ENCODE peak calls at places on chromosomes 5 and 9, in five cellular contexts. One of them, this sample, is unnamed.

GRCh38 chr9:116800885-116801284 is 113.8 kb downstream of the TRIM32 start:
- DNase-seq in PC-3: no peak
- DNase-seq in gastrocnemius medialis: no peak
- DNase-seq in Peyer's patch: no peak
- DNase-seq in fibroblast of lung: no peak
- DNase-seq in this sample: no peak

GRCh38 chr9:109887079-109887478 is 107.1 kb downstream of the PALM2AKAP2 start:
- DNase-seq in PC-3: no peak
- DNase-seq in Peyer's patch: no peak
- DNase-seq in gastrocnemius medialis: no peak
- DNase-seq in fibroblast of lung: peak; percentile 85
- DNase-seq in this sample: no peak

GRCh38 chr9:79945495-79945894 is 373.7 kb downstream of the TLE4 start:
- DNase-seq in fibroblast of lung: no peak
- DNase-seq in PC-3: peak; percentile 32
- DNase-seq in Peyer's patch: no peak
- DNase-seq in gastrocnemius medialis: no peak
- DNase-seq in this sample: no peak

GRCh38 chr9:115691686-115692085 is 461.9 kb upstream of the PAPPA start:
- DNase-seq in PC-3: peak; percentile 64
- DNase-seq in Peyer's patch: no peak
- DNase-seq in gastrocnemius medialis: no peak
- DNase-seq in fibroblast of lung: peak; percentile 83
- DNase-seq in this sample: peak; percentile 42

GRCh38 chr9:108885643-108886348 is 23.7 kb downstream of the ACTL7A start:
- DNase-seq in gastrocnemius medialis: no peak
- DNase-seq in fibroblast of lung: peak; percentile 74
- DNase-seq in Peyer's patch: peak; percentile 68
- DNase-seq in PC-3: peak; percentile 80
- DNase-seq in this sample: peak; percentile 34

GRCh38 chr9:36942891-36943290 is 91.2 kb downstream of the PAX5 start:
- DNase-seq in PC-3: no peak
- DNase-seq in fibroblast of lung: no peak
- DNase-seq in gastrocnemius medialis: no peak
- DNase-seq in Peyer's patch: no peak
- DNase-seq in this sample: no peak

GRCh38 chr5:9813305-9813704 is 183.2 kb upstream of the TAS2R1 start:
- DNase-seq in PC-3: no peak
- DNase-seq in Peyer's patch: no peak
- DNase-seq in fibroblast of lung: no peak
- DNase-seq in gastrocnemius medialis: no peak
- DNase-seq in this sample: no peak

GRCh38 chr5:144307726-144308125 is 137.1 kb downstream of the KCTD16 start:
- DNase-seq in gastrocnemius medialis: no peak
- DNase-seq in Peyer's patch: peak; percentile 79
- DNase-seq in fibroblast of lung: no peak
- DNase-seq in PC-3: no peak
- DNase-seq in this sample: no peak

GRCh38 chr9:76703270-76703669 is 61.0 kb upstream of the PCA3 start:
- DNase-seq in Peyer's patch: no peak
- DNase-seq in fibroblast of lung: no peak
- DNase-seq in PC-3: no peak
- DNase-seq in gastrocnemius medialis: no peak
- DNase-seq in this sample: no peak

GRCh38 chr9:115058684-115059315 is 59.2 kb downstream of the TNC start:
- DNase-seq in Peyer's patch: no peak
- DNase-seq in PC-3: peak; percentile 65
- DNase-seq in gastrocnemius medialis: no peak
- DNase-seq in fibroblast of lung: peak; percentile 83
- DNase-seq in this sample: peak; percentile 36

GRCh38 chr5:133953568-133954145 is 14.8 kb downstream of the C5orf15 start:
- DNase-seq in PC-3: no peak
- DNase-seq in gastrocnemius medialis: no peak
- DNase-seq in Peyer's patch: no peak
- DNase-seq in fibroblast of lung: peak; percentile 32
- DNase-seq in this sample: no peak

GRCh38 chr5:113255105-113255504 is 179.7 kb downstream of the TSSK1B start:
- DNase-seq in PC-3: no peak
- DNase-seq in Peyer's patch: no peak
- DNase-seq in gastrocnemius medialis: no peak
- DNase-seq in fibroblast of lung: no peak
- DNase-seq in this sample: no peak
- H3K9me3 ChIP-seq in PC-3: no peaks in the 10 kb centered on the region
- H3K9me3 ChIP-seq in Peyer's patch: no peaks in the 10 kb centered on the region
- H3K9me3 ChIP-seq in gastrocnemius medialis: no peaks in the 10 kb centered on the region
- H3K9me3 ChIP-seq in fibroblast of lung: no peaks in the 10 kb centered on the region
- H3K9me3 ChIP-seq in this sample: no peaks in the 10 kb centered on the region

DNA sequence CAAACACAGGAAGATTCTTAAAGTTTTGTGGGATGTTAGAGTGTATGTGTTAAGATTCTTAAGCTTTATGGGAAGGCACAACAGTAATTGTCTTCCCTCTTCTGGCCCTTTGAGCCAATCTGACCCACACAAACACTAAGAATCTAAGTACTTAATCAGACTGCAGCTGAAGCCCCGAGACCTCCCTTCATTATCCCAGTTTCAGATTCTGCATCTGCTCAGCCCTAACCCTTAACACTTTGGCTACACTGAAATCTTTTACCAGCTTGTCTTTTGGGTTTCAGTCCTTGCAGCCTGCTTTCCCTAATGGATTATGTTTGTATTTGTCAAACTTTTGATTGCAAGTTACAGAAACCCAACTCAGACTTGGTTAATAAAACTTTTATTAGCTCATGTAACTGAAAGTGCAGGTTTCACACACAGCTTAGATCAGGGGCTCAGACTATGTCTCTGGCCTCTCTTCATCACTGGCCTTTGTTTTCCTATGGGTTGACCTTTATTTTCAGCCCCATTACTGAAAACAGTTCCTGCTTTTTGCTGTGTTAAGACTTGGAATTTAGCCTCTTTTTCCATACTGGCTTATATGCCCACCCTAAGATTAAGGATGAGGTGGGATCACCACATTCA is 71.5 kb downstream of the COX7C start:
- DNase-seq in gastrocnemius medialis: no peak
- DNase-seq in Peyer's patch: no peak
- DNase-seq in PC-3: no peak
- DNase-seq in fibroblast of lung: no peak
- DNase-seq in this sample: no peak
- H3K9me3 ChIP-seq in gastrocnemius medialis: no peaks in the 10 kb centered on the region
- H3K9me3 ChIP-seq in Peyer's patch: no peaks in the 10 kb centered on the region
- H3K9me3 ChIP-seq in PC-3: no peaks in the 10 kb centered on the region
- H3K9me3 ChIP-seq in fibroblast of lung: no peaks in the 10 kb centered on the region
- H3K9me3 ChIP-seq in this sample: no peaks in the 10 kb centered on the region

GRCh38 chr5:179008667-179009066 is 13.5 kb upstream of the GRM6 start:
- DNase-seq in fibroblast of lung: no peak
- DNase-seq in PC-3: no peak
- DNase-seq in gastrocnemius medialis: no peak
- DNase-seq in Peyer's patch: no peak
- DNase-seq in this sample: no peak

DNA sequence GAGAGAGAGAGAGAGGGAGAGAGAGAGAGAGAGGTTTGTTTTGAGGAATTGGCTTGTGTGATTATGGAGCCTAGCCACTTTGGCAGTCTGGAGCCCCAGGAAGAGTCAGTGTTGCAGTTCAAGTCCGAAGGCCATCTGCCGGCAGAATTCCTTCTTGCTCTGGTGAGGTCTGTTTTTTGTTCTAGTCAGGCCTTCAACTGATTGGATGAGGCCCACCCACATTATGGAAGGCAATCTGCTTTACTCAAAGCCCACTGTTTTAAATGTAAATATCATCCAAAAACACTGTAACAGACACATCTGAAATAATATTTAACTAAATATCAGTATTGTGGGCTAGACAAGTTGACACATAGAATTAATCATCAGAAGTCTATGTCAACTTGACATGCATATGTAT is 11.4 kb upstream of the GRM6 start:
- DNase-seq in Peyer's patch: no peak
- DNase-seq in fibroblast of lung: no peak
- DNase-seq in PC-3: no peak
- DNase-seq in gastrocnemius medialis: no peak
- DNase-seq in this sample: no peak
- H3K9me3 ChIP-seq in Peyer's patch: peaks cover 3% of the 10 kb centered on the region
- H3K9me3 ChIP-seq in fibroblast of lung: no peaks in the 10 kb centered on the region
- H3K9me3 ChIP-seq in PC-3: peaks cover 40% of the 10 kb centered on the region
- H3K9me3 ChIP-seq in gastrocnemius medialis: no peaks in the 10 kb centered on the region
- H3K9me3 ChIP-seq in this sample: peaks cover 2% of the 10 kb centered on the region

GRCh38 chr9:101409079-101409477 is 10.4 kb downstream of the ZNF189 start:
- DNase-seq in PC-3: no peak
- DNase-seq in gastrocnemius medialis: no peak
- DNase-seq in fibroblast of lung: peak; percentile 18
- DNase-seq in Peyer's patch: no peak
- DNase-seq in this sample: no peak
- H3K9me3 ChIP-seq in PC-3: peaks cover 22% of the 10 kb centered on the region
- H3K9me3 ChIP-seq in gastrocnemius medialis: peaks cover 19% of the 10 kb centered on the region
- H3K9me3 ChIP-seq in fibroblast of lung: peaks cover 14% of the 10 kb centered on the region
- H3K9me3 ChIP-seq in Peyer's patch: peaks cover 37% of the 10 kb centered on the region
- H3K9me3 ChIP-seq in this sample: peaks cover 18% of the 10 kb centered on the region

DNA sequence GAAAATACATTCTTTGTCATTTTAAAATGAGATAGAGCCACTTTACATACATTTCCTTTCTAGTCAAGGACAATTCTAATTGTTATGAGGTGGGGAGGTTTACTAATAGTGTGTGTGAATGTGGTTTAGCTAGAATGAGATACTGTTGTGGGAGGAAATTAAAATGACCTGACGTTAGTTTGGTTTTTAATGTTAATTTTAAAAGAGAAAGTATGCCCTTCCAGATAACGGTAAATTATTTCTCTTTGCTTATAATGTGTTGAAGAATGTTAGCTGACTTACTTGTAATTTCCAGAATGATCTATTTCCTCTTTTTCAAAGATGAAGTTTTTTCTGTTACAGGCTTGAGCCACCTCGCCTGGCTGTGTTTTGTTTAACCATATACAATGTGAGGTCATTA is 1.7 kb upstream of the TAF7 start:
- DNase-seq in PC-3: no peak
- DNase-seq in gastrocnemius medialis: no peak
- DNase-seq in fibroblast of lung: no peak
- DNase-seq in Peyer's patch: no peak
- DNase-seq in this sample: no peak
- H3K9me3 ChIP-seq in PC-3: peaks cover 33% of the 10 kb centered on the region
- H3K9me3 ChIP-seq in gastrocnemius medialis: no peaks in the 10 kb centered on the region
- H3K9me3 ChIP-seq in fibroblast of lung: peaks cover 12% of the 10 kb centered on the region
- H3K9me3 ChIP-seq in Peyer's patch: peaks cover 31% of the 10 kb centered on the region
- H3K9me3 ChIP-seq in this sample: peaks cover 40% of the 10 kb centered on the region

GRCh38 chr9:10875752-10876151 is 262.9 kb upstream of the PTPRD start:
- DNase-seq in gastrocnemius medialis: no peak
- DNase-seq in fibroblast of lung: peak; percentile 16
- DNase-seq in PC-3: peak; percentile 56
- DNase-seq in Peyer's patch: no peak
- DNase-seq in this sample: no peak
- H3K9me3 ChIP-seq in gastrocnemius medialis: no peaks in the 10 kb centered on the region
- H3K9me3 ChIP-seq in fibroblast of lung: no peaks in the 10 kb centered on the region
- H3K9me3 ChIP-seq in PC-3: no peaks in the 10 kb centered on the region
- H3K9me3 ChIP-seq in Peyer's patch: peaks cover 3% of the 10 kb centered on the region
- H3K9me3 ChIP-seq in this sample: peaks cover 6% of the 10 kb centered on the region

GRCh38 chr5:140794594-140795258 is at the start of gene PCDHA2:
- DNase-seq in Peyer's patch: no peak
- DNase-seq in gastrocnemius medialis: no peak
- DNase-seq in fibroblast of lung: no peak
- DNase-seq in PC-3: no peak
- DNase-seq in this sample: no peak
- H3K9me3 ChIP-seq in Peyer's patch: peaks cover 9% of the 10 kb centered on the region
- H3K9me3 ChIP-seq in gastrocnemius medialis: no peaks in the 10 kb centered on the region
- H3K9me3 ChIP-seq in fibroblast of lung: no peaks in the 10 kb centered on the region
- H3K9me3 ChIP-seq in PC-3: peaks cover 10% of the 10 kb centered on the region
- H3K9me3 ChIP-seq in this sample: peaks cover 19% of the 10 kb centered on the region